ENCODE peak calls at places on chromosomes 12 and 14, in six cellular contexts. C is tibial artery, V is WTC11, H is SK-N-SH, E is bronchial epithelial cell, K is heart left ventricle. A is an unnamed sample.

GRCh38 chr12:120956579-120957360 is 21.6 kb upstream of the HNF1A start:
- DNase-seq in C (no peak), V (no peak), H (no peak), E (no peak), K (no peak), A (no peak)

GRCh38 chr12:116626153-116626552 is 67.0 kb downstream of the MAP1LC3B2 start:
- DNase-seq in C (no peak), V (no peak), H (no peak), E (no peak), K (no peak), A (no peak)

GRCh38 chr12:119412811-119413794 is 78.6 kb downstream of the CCDC60 start:
- DNase-seq in C (peak; percentile 52), V (peak; percentile 91), H (peak; percentile 70), E (peak; percentile 61), K (no peak), A (peak; percentile 83)

GRCh38 chr12:42933461-42934081 is 344.0 kb upstream of the PRICKLE1 start:
- DNase-seq in C (no peak), V (no peak), H (no peak), E (no peak), K (no peak), A (no peak)

GRCh38 chr14:87873741-87874140 is 119.2 kb downstream of the GALC start:
- DNase-seq in C (no peak), V (no peak), H (no peak), E (peak; percentile 66), K (no peak), A (no peak)

GRCh38 chr12:130459916-130460315 is 122.2 kb downstream of the PIWIL1 start:
- DNase-seq in C (no peak), V (no peak), H (peak; percentile 50), E (no peak), K (peak; percentile 22), A (no peak)

GRCh38 chr12:14950982-14951746 is 10.2 kb downstream of the ARHGDIB start:
- DNase-seq in C (no peak), V (no peak), H (no peak), E (peak; percentile 90), K (no peak), A (no peak)

GRCh38 chr12:60059180-60059579 is 463.4 kb downstream of the SLC16A7 start:
- DNase-seq in C (no peak), V (no peak), H (no peak), E (no peak), K (no peak), A (no peak)

GRCh38 chr12:56434828-56435227 is 14.4 kb downstream of the TIMELESS start:
- DNase-seq in C (no peak), V (no peak), H (no peak), E (no peak), K (no peak), A (no peak)

DNA sequence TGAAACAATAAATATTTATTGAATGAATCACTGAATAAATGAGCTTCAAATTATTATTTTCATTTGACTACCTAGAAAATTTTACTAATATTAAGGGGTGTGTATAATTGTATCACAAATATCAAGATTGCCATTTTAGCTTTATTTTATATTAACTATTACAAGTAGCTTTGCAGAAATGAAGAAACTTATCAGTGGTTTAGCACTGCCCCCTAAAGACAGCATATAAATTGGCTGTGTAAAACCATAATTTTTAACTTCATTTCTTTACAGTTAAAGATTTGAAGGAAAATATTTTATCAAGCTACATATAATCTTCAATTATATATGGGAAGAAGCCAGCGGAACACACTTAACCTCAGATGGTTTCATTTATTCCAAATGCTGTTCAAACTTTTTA is 11.4 kb downstream of the GARIN6 start:
- DNase-seq in C (no peak), V (no peak), H (no peak), E (peak; percentile 7), K (no peak), A (no peak)
- TF ChIP-seq CTCF in C (peak; percentile 10), V (no peak), H (peak; percentile 76), E (no peak), K (no peak), A (no peak)

DNA sequence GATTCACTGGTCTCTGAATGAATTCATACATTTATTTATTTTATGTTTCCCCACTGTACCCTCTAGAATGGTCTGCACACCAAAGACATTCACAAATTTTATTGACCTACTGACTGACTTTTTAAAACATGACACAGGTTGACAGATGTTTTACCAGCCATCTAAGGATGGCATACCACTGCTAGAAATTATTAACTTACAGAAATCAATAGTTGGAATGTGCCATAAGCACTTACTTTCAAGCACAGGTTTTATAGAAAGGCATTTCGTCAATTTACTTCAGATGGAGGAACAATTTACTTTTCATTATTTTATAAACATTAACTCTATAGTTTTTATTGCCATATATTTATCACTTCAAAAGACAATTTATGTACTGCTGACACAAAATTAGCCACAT is 448.7 kb upstream of the FBXO33 start:
- DNase-seq in C (no peak), V (no peak), H (no peak), E (no peak), K (no peak), A (no peak)
- TF ChIP-seq CTCF in C (no peak), V (no peak), H (no peak), E (no peak), K (no peak), A (no peak)

DNA sequence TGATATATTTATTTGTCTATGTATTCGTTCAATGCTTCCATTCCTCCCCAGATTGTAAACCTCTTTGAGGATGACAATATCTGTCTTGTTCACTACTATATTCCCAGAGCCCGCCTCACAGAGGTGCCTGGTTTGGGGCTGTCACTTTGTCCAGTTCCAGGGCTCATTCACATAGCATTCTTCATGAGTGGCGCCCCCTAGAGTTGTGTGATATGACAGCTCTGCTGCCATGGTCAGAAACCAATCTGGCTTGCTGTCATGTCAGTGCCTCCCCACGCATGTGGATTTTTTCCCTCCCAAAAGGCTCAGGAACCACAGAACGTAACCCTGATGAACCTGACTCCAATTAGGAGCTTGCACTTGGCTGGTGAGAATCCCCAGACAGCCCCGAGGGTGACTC is 145.4 kb downstream of the PTPN11 start:
- DNase-seq in C (no peak), V (peak; percentile 25), H (no peak), E (no peak), K (no peak), A (no peak)
- TF ChIP-seq CTCF in C (no peak), V (peak; percentile 32), H (peak; percentile 24), E (no peak), K (no peak), A (peak; percentile 21)

GRCh38 chr14:74979442-74980397 is 23.0 kb upstream of the EIF2B2 start:
- DNase-seq in C (peak; percentile 69), V (peak; percentile 54), H (peak; percentile 72), E (peak; percentile 75), K (peak; percentile 65), A (peak; percentile 69)
- TF ChIP-seq CTCF in C (peak; percentile 23), V (no peak), H (no peak), E (peak; percentile 27), K (no peak), A (no peak)

GRCh38 chr14:20350860-20351259 is 7.4 kb downstream of the PARP2 start:
- DNase-seq in C (no peak), V (no peak), H (no peak), E (no peak), K (no peak), A (no peak)
- TF ChIP-seq CTCF in C (no peak), V (no peak), H (peak; percentile 40), E (no peak), K (no peak), A (no peak)

GRCh38 chr14:56874375-56874774 is 64.1 kb upstream of the OTX2 start:
- DNase-seq in C (no peak), V (peak; percentile 68), H (no peak), E (peak; percentile 9), K (no peak), A (peak; percentile 39)
- TF ChIP-seq CTCF in C (no peak), V (peak; percentile 55), H (peak; percentile 46), E (peak; percentile 34), K (no peak), A (peak; percentile 36)

GRCh38 chr12:25960176-25960575 is 1.7 kb downstream of the RASSF8 start:
- DNase-seq in C (peak; percentile 51), V (no peak), H (peak; percentile 55), E (no peak), K (no peak), A (peak; percentile 32)
- TF ChIP-seq CTCF in C (no peak), V (no peak), H (peak; percentile 49), E (no peak), K (no peak), A (no peak)

A was measured in glutamatergic neuron.